ENCODE peak calls at places on chromosomes 11 and 22, in seven cellular contexts. One of them, this sample, is unnamed.

GRCh38 chr22:46852771-46853170 is 90.3 kb downstream of the TBC1D22A start:
- DNase-seq in body of pancreas: no peak
- DNase-seq in activated effector memory CD4-positive, alpha-beta T cell treated with anti-CD3 and anti-CD28 coated beads, Interleukin-2, amount 50 U/mL, for 16 hours: no peak
- DNase-seq in CD8-positive, alpha-beta memory T cell: no peak
- DNase-seq in NCI-H748 treated with DMSO at 0.1 percent for 48 hours: no peak
- DNase-seq in neural progenitor cell: no peak
- DNase-seq in HS-5: no peak
- DNase-seq in this sample: no peak

GRCh38 chr11:61293869-61294716 is 1.0 kb downstream of the VWCE start:
- DNase-seq in activated effector memory CD4-positive, alpha-beta T cell treated with anti-CD3 and anti-CD28 coated beads, Interleukin-2, amount 50 U/mL, for 16 hours: peak; percentile 68
- DNase-seq in HS-5: no peak
- DNase-seq in CD8-positive, alpha-beta memory T cell: no peak
- DNase-seq in neural progenitor cell: peak; percentile 57
- DNase-seq in NCI-H748 treated with DMSO at 0.1 percent for 48 hours: no peak
- DNase-seq in body of pancreas: peak; percentile 51
- DNase-seq in this sample: peak; percentile 53

GRCh38 chr22:37563153-37564081 is 3.1 kb downstream of the CDC42EP1 start:
- DNase-seq in body of pancreas: peak; percentile 92
- DNase-seq in CD8-positive, alpha-beta memory T cell: no peak
- DNase-seq in NCI-H748 treated with DMSO at 0.1 percent for 48 hours: no peak
- DNase-seq in activated effector memory CD4-positive, alpha-beta T cell treated with anti-CD3 and anti-CD28 coated beads, Interleukin-2, amount 50 U/mL, for 16 hours: no peak
- DNase-seq in HS-5: peak; percentile 77
- DNase-seq in neural progenitor cell: no peak
- DNase-seq in this sample: peak; percentile 58

GRCh38 chr22:28978158-28978557 is 83.5 kb downstream of the C22orf31 start:
- DNase-seq in NCI-H748 treated with DMSO at 0.1 percent for 48 hours: no peak
- DNase-seq in body of pancreas: peak; percentile 22
- DNase-seq in HS-5: no peak
- DNase-seq in activated effector memory CD4-positive, alpha-beta T cell treated with anti-CD3 and anti-CD28 coated beads, Interleukin-2, amount 50 U/mL, for 16 hours: no peak
- DNase-seq in CD8-positive, alpha-beta memory T cell: no peak
- DNase-seq in neural progenitor cell: no peak
- DNase-seq in this sample: no peak

GRCh38 chr11:765025-765801 is 12.1 kb downstream of the GATD1 start:
- DNase-seq in body of pancreas: peak; percentile 69
- DNase-seq in activated effector memory CD4-positive, alpha-beta T cell treated with anti-CD3 and anti-CD28 coated beads, Interleukin-2, amount 50 U/mL, for 16 hours: peak; percentile 85
- DNase-seq in neural progenitor cell: peak; percentile 72
- DNase-seq in CD8-positive, alpha-beta memory T cell: peak; percentile 49
- DNase-seq in NCI-H748 treated with DMSO at 0.1 percent for 48 hours: peak; percentile 18
- DNase-seq in HS-5: no peak
- DNase-seq in this sample: peak; percentile 82

GRCh38 chr11:75905434-75905833 is 90.4 kb downstream of the UVRAG start:
- DNase-seq in activated effector memory CD4-positive, alpha-beta T cell treated with anti-CD3 and anti-CD28 coated beads, Interleukin-2, amount 50 U/mL, for 16 hours: no peak
- DNase-seq in CD8-positive, alpha-beta memory T cell: no peak
- DNase-seq in NCI-H748 treated with DMSO at 0.1 percent for 48 hours: no peak
- DNase-seq in body of pancreas: no peak
- DNase-seq in neural progenitor cell: no peak
- DNase-seq in HS-5: no peak
- DNase-seq in this sample: no peak

GRCh38 chr22:42994917-42995562 is 19.9 kb downstream of the PACSIN2 start:
- DNase-seq in HS-5: peak; percentile 80
- DNase-seq in NCI-H748 treated with DMSO at 0.1 percent for 48 hours: no peak
- DNase-seq in activated effector memory CD4-positive, alpha-beta T cell treated with anti-CD3 and anti-CD28 coated beads, Interleukin-2, amount 50 U/mL, for 16 hours: no peak
- DNase-seq in body of pancreas: peak; percentile 88
- DNase-seq in neural progenitor cell: no peak
- DNase-seq in CD8-positive, alpha-beta memory T cell: no peak
- DNase-seq in this sample: peak; percentile 61

GRCh38 chr22:19513823-19514222 is 10.4 kb downstream of the CLDN5 start:
- DNase-seq in NCI-H748 treated with DMSO at 0.1 percent for 48 hours: no peak
- DNase-seq in body of pancreas: no peak
- DNase-seq in CD8-positive, alpha-beta memory T cell: no peak
- DNase-seq in neural progenitor cell: no peak
- DNase-seq in activated effector memory CD4-positive, alpha-beta T cell treated with anti-CD3 and anti-CD28 coated beads, Interleukin-2, amount 50 U/mL, for 16 hours: no peak
- DNase-seq in HS-5: no peak
- DNase-seq in this sample: no peak

GRCh38 chr11:10293423-10294288 is at the start of gene SBF2:
- DNase-seq in HS-5: peak; percentile 95
- DNase-seq in CD8-positive, alpha-beta memory T cell: peak; percentile 75
- DNase-seq in neural progenitor cell: peak; percentile 97
- DNase-seq in NCI-H748 treated with DMSO at 0.1 percent for 48 hours: peak; percentile 52
- DNase-seq in activated effector memory CD4-positive, alpha-beta T cell treated with anti-CD3 and anti-CD28 coated beads, Interleukin-2, amount 50 U/mL, for 16 hours: peak; percentile 92
- DNase-seq in body of pancreas: peak; percentile 84
- DNase-seq in this sample: peak; percentile 94

GRCh38 chr11:19320764-19321163 is 80.0 kb upstream of the E2F8 start:
- DNase-seq in neural progenitor cell: no peak
- DNase-seq in activated effector memory CD4-positive, alpha-beta T cell treated with anti-CD3 and anti-CD28 coated beads, Interleukin-2, amount 50 U/mL, for 16 hours: no peak
- DNase-seq in body of pancreas: no peak
- DNase-seq in CD8-positive, alpha-beta memory T cell: no peak
- DNase-seq in NCI-H748 treated with DMSO at 0.1 percent for 48 hours: no peak
- DNase-seq in HS-5: no peak
- DNase-seq in this sample: no peak

GRCh38 chr11:57761301-57762234 is at the start of gene CTNND1:
- DNase-seq in activated effector memory CD4-positive, alpha-beta T cell treated with anti-CD3 and anti-CD28 coated beads, Interleukin-2, amount 50 U/mL, for 16 hours: no peak
- DNase-seq in HS-5: peak; percentile 94
- DNase-seq in CD8-positive, alpha-beta memory T cell: no peak
- DNase-seq in neural progenitor cell: peak; percentile 93
- DNase-seq in NCI-H748 treated with DMSO at 0.1 percent for 48 hours: peak; percentile 89
- DNase-seq in body of pancreas: peak; percentile 93
- DNase-seq in this sample: peak; percentile 97

GRCh38 chr11:65482306-65482850 is 16.5 kb upstream of the MALAT1 start:
- DNase-seq in NCI-H748 treated with DMSO at 0.1 percent for 48 hours: no peak
- DNase-seq in activated effector memory CD4-positive, alpha-beta T cell treated with anti-CD3 and anti-CD28 coated beads, Interleukin-2, amount 50 U/mL, for 16 hours: no peak
- DNase-seq in neural progenitor cell: no peak
- DNase-seq in CD8-positive, alpha-beta memory T cell: no peak
- DNase-seq in HS-5: no peak
- DNase-seq in body of pancreas: no peak
- DNase-seq in this sample: no peak

GRCh38 chr11:74157169-74157568 is 13.6 kb downstream of the C2CD3 start:
- DNase-seq in body of pancreas: no peak
- DNase-seq in HS-5: no peak
- DNase-seq in CD8-positive, alpha-beta memory T cell: no peak
- DNase-seq in neural progenitor cell: no peak
- DNase-seq in activated effector memory CD4-positive, alpha-beta T cell treated with anti-CD3 and anti-CD28 coated beads, Interleukin-2, amount 50 U/mL, for 16 hours: no peak
- DNase-seq in NCI-H748 treated with DMSO at 0.1 percent for 48 hours: no peak
- DNase-seq in this sample: peak; percentile 97

GRCh38 chr11:8642226-8642625 is 40.2 kb downstream of the TRIM66 start:
- DNase-seq in neural progenitor cell: no peak
- DNase-seq in CD8-positive, alpha-beta memory T cell: no peak
- DNase-seq in activated effector memory CD4-positive, alpha-beta T cell treated with anti-CD3 and anti-CD28 coated beads, Interleukin-2, amount 50 U/mL, for 16 hours: no peak
- DNase-seq in body of pancreas: no peak
- DNase-seq in HS-5: no peak
- DNase-seq in NCI-H748 treated with DMSO at 0.1 percent for 48 hours: no peak
- DNase-seq in this sample: no peak

GRCh38 chr11:46982797-46983452 is 46.4 kb downstream of the CSTPP1 start:
- DNase-seq in CD8-positive, alpha-beta memory T cell: no peak
- DNase-seq in neural progenitor cell: no peak
- DNase-seq in activated effector memory CD4-positive, alpha-beta T cell treated with anti-CD3 and anti-CD28 coated beads, Interleukin-2, amount 50 U/mL, for 16 hours: no peak
- DNase-seq in body of pancreas: no peak
- DNase-seq in HS-5: no peak
- DNase-seq in NCI-H748 treated with DMSO at 0.1 percent for 48 hours: no peak
- DNase-seq in this sample: no peak

GRCh38 chr11:65491614-65492386 is 7.0 kb upstream of the MALAT1 start:
- DNase-seq in NCI-H748 treated with DMSO at 0.1 percent for 48 hours: peak; percentile 59
- DNase-seq in body of pancreas: peak; percentile 91
- DNase-seq in neural progenitor cell: peak; percentile 86
- DNase-seq in HS-5: peak; percentile 58
- DNase-seq in activated effector memory CD4-positive, alpha-beta T cell treated with anti-CD3 and anti-CD28 coated beads, Interleukin-2, amount 50 U/mL, for 16 hours: peak; percentile 63
- DNase-seq in CD8-positive, alpha-beta memory T cell: no peak
- DNase-seq in this sample: peak; percentile 90

GRCh38 chr11:17532814-17533213 is 11.4 kb downstream of the USH1C start:
- DNase-seq in neural progenitor cell: no peak
- DNase-seq in body of pancreas: no peak
- DNase-seq in activated effector memory CD4-positive, alpha-beta T cell treated with anti-CD3 and anti-CD28 coated beads, Interleukin-2, amount 50 U/mL, for 16 hours: no peak
- DNase-seq in CD8-positive, alpha-beta memory T cell: no peak
- DNase-seq in HS-5: no peak
- DNase-seq in NCI-H748 treated with DMSO at 0.1 percent for 48 hours: no peak
- DNase-seq in this sample: no peak

GRCh38 chr11:76293189-76293631 is 86.9 kb upstream of the WNT11 start:
- DNase-seq in neural progenitor cell: no peak
- DNase-seq in NCI-H748 treated with DMSO at 0.1 percent for 48 hours: no peak
- DNase-seq in body of pancreas: no peak
- DNase-seq in HS-5: no peak
- DNase-seq in activated effector memory CD4-positive, alpha-beta T cell treated with anti-CD3 and anti-CD28 coated beads, Interleukin-2, amount 50 U/mL, for 16 hours: no peak
- DNase-seq in CD8-positive, alpha-beta memory T cell: no peak
- DNase-seq in this sample: no peak

GRCh38 chr11:59938132-59938531 is at the start of gene OOSP1:
- DNase-seq in neural progenitor cell: no peak
- DNase-seq in NCI-H748 treated with DMSO at 0.1 percent for 48 hours: no peak
- DNase-seq in activated effector memory CD4-positive, alpha-beta T cell treated with anti-CD3 and anti-CD28 coated beads, Interleukin-2, amount 50 U/mL, for 16 hours: no peak
- DNase-seq in CD8-positive, alpha-beta memory T cell: no peak
- DNase-seq in body of pancreas: no peak
- DNase-seq in HS-5: no peak
- DNase-seq in this sample: no peak

GRCh38 chr11:36311926-36312592 is 16.0 kb downstream of the PRR5L start:
- DNase-seq in neural progenitor cell: no peak
- DNase-seq in NCI-H748 treated with DMSO at 0.1 percent for 48 hours: no peak
- DNase-seq in HS-5: no peak
- DNase-seq in body of pancreas: no peak
- DNase-seq in activated effector memory CD4-positive, alpha-beta T cell treated with anti-CD3 and anti-CD28 coated beads, Interleukin-2, amount 50 U/mL, for 16 hours: no peak
- DNase-seq in CD8-positive, alpha-beta memory T cell: no peak
- DNase-seq in this sample: no peak

GRCh38 chr11:96393753-96394348 is 4.0 kb downstream of the JRKL start:
- DNase-seq in neural progenitor cell: peak; percentile 25
- DNase-seq in NCI-H748 treated with DMSO at 0.1 percent for 48 hours: no peak
- DNase-seq in HS-5: no peak
- DNase-seq in body of pancreas: no peak
- DNase-seq in activated effector memory CD4-positive, alpha-beta T cell treated with anti-CD3 and anti-CD28 coated beads, Interleukin-2, amount 50 U/mL, for 16 hours: no peak
- DNase-seq in CD8-positive, alpha-beta memory T cell: no peak
- DNase-seq in this sample: peak; percentile 76

GRCh38 chr11:126561327-126561893 is 205.9 kb downstream of the ST3GAL4 start:
- DNase-seq in activated effector memory CD4-positive, alpha-beta T cell treated with anti-CD3 and anti-CD28 coated beads, Interleukin-2, amount 50 U/mL, for 16 hours: no peak
- DNase-seq in NCI-H748 treated with DMSO at 0.1 percent for 48 hours: no peak
- DNase-seq in HS-5: peak; percentile 4
- DNase-seq in CD8-positive, alpha-beta memory T cell: no peak
- DNase-seq in body of pancreas: peak; percentile 39
- DNase-seq in neural progenitor cell: peak; percentile 92
- DNase-seq in this sample: no peak

GRCh38 chr11:86438685-86439084 is 64.0 kb downstream of the CCDC81 start:
- DNase-seq in neural progenitor cell: no peak
- DNase-seq in activated effector memory CD4-positive, alpha-beta T cell treated with anti-CD3 and anti-CD28 coated beads, Interleukin-2, amount 50 U/mL, for 16 hours: no peak
- DNase-seq in CD8-positive, alpha-beta memory T cell: no peak
- DNase-seq in body of pancreas: no peak
- DNase-seq in NCI-H748 treated with DMSO at 0.1 percent for 48 hours: no peak
- DNase-seq in HS-5: no peak
- DNase-seq in this sample: no peak

GRCh38 chr22:22925795-22926358 is 38.3 kb downstream of the IGLL5 start:
- DNase-seq in CD8-positive, alpha-beta memory T cell: no peak
- DNase-seq in body of pancreas: no peak
- DNase-seq in HS-5: no peak
- DNase-seq in neural progenitor cell: no peak
- DNase-seq in activated effector memory CD4-positive, alpha-beta T cell treated with anti-CD3 and anti-CD28 coated beads, Interleukin-2, amount 50 U/mL, for 16 hours: no peak
- DNase-seq in NCI-H748 treated with DMSO at 0.1 percent for 48 hours: no peak
- DNase-seq in this sample: no peak

GRCh38 chr22:41813726-41814410 is 13.4 kb downstream of the CCDC134 start:
- DNase-seq in HS-5: no peak
- DNase-seq in NCI-H748 treated with DMSO at 0.1 percent for 48 hours: no peak
- DNase-seq in activated effector memory CD4-positive, alpha-beta T cell treated with anti-CD3 and anti-CD28 coated beads, Interleukin-2, amount 50 U/mL, for 16 hours: no peak
- DNase-seq in neural progenitor cell: no peak
- DNase-seq in CD8-positive, alpha-beta memory T cell: no peak
- DNase-seq in body of pancreas: no peak
- DNase-seq in this sample: no peak

GRCh38 chr11:120594746-120595145 is 83.2 kb downstream of the GRIK4 start:
- DNase-seq in neural progenitor cell: no peak
- DNase-seq in activated effector memory CD4-positive, alpha-beta T cell treated with anti-CD3 and anti-CD28 coated beads, Interleukin-2, amount 50 U/mL, for 16 hours: no peak
- DNase-seq in HS-5: no peak
- DNase-seq in CD8-positive, alpha-beta memory T cell: no peak
- DNase-seq in NCI-H748 treated with DMSO at 0.1 percent for 48 hours: no peak
- DNase-seq in body of pancreas: no peak
- DNase-seq in this sample: no peak

GRCh38 chr11:68841718-68842426 is at the start of gene CPT1A:
- DNase-seq in NCI-H748 treated with DMSO at 0.1 percent for 48 hours: peak; percentile 22
- DNase-seq in CD8-positive, alpha-beta memory T cell: peak; percentile 65
- DNase-seq in activated effector memory CD4-positive, alpha-beta T cell treated with anti-CD3 and anti-CD28 coated beads, Interleukin-2, amount 50 U/mL, for 16 hours: peak; percentile 90
- DNase-seq in body of pancreas: peak; percentile 84
- DNase-seq in neural progenitor cell: peak; percentile 87
- DNase-seq in HS-5: no peak
- DNase-seq in this sample: peak; percentile 35

GRCh38 chr11:103091441-103091809 is 535 bp downstream of the DCUN1D5 start:
- DNase-seq in HS-5: no peak
- DNase-seq in neural progenitor cell: peak; percentile 58
- DNase-seq in activated effector memory CD4-positive, alpha-beta T cell treated with anti-CD3 and anti-CD28 coated beads, Interleukin-2, amount 50 U/mL, for 16 hours: peak; percentile 78
- DNase-seq in body of pancreas: peak; percentile 24
- DNase-seq in CD8-positive, alpha-beta memory T cell: peak; percentile 12
- DNase-seq in NCI-H748 treated with DMSO at 0.1 percent for 48 hours: no peak
- DNase-seq in this sample: peak; percentile 88

GRCh38 chr22:31659246-31659645 is 2.8 kb downstream of the PISD start:
- DNase-seq in neural progenitor cell: no peak
- DNase-seq in activated effector memory CD4-positive, alpha-beta T cell treated with anti-CD3 and anti-CD28 coated beads, Interleukin-2, amount 50 U/mL, for 16 hours: no peak
- DNase-seq in NCI-H748 treated with DMSO at 0.1 percent for 48 hours: no peak
- DNase-seq in body of pancreas: no peak
- DNase-seq in CD8-positive, alpha-beta memory T cell: no peak
- DNase-seq in HS-5: no peak
- DNase-seq in this sample: no peak

GRCh38 chr11:65170058-65170534 is at the start of gene SPDYC:
- DNase-seq in body of pancreas: no peak
- DNase-seq in HS-5: no peak
- DNase-seq in activated effector memory CD4-positive, alpha-beta T cell treated with anti-CD3 and anti-CD28 coated beads, Interleukin-2, amount 50 U/mL, for 16 hours: no peak
- DNase-seq in CD8-positive, alpha-beta memory T cell: no peak
- DNase-seq in neural progenitor cell: no peak
- DNase-seq in NCI-H748 treated with DMSO at 0.1 percent for 48 hours: no peak
- DNase-seq in this sample: no peak

GRCh38 chr22:31947296-31947695 is 3.0 kb downstream of the YWHAH start:
- DNase-seq in activated effector memory CD4-positive, alpha-beta T cell treated with anti-CD3 and anti-CD28 coated beads, Interleukin-2, amount 50 U/mL, for 16 hours: no peak
- DNase-seq in body of pancreas: no peak
- DNase-seq in NCI-H748 treated with DMSO at 0.1 percent for 48 hours: peak; percentile 2
- DNase-seq in HS-5: no peak
- DNase-seq in CD8-positive, alpha-beta memory T cell: no peak
- DNase-seq in neural progenitor cell: no peak
- DNase-seq in this sample: no peak

GRCh38 chr11:18765554-18765953 is 26.0 kb downstream of the PTPN5 start:
- DNase-seq in HS-5: no peak
- DNase-seq in neural progenitor cell: no peak
- DNase-seq in CD8-positive, alpha-beta memory T cell: no peak
- DNase-seq in body of pancreas: no peak
- DNase-seq in activated effector memory CD4-positive, alpha-beta T cell treated with anti-CD3 and anti-CD28 coated beads, Interleukin-2, amount 50 U/mL, for 16 hours: no peak
- DNase-seq in NCI-H748 treated with DMSO at 0.1 percent for 48 hours: no peak
- DNase-seq in this sample: peak; percentile 3

GRCh38 chr11:118609380-118610219 is 2.2 kb downstream of the PHLDB1 start:
- DNase-seq in activated effector memory CD4-positive, alpha-beta T cell treated with anti-CD3 and anti-CD28 coated beads, Interleukin-2, amount 50 U/mL, for 16 hours: peak; percentile 73
- DNase-seq in neural progenitor cell: peak; percentile 56
- DNase-seq in CD8-positive, alpha-beta memory T cell: peak; percentile 7
- DNase-seq in HS-5: no peak
- DNase-seq in body of pancreas: peak; percentile 24
- DNase-seq in NCI-H748 treated with DMSO at 0.1 percent for 48 hours: no peak
- DNase-seq in this sample: peak; percentile 38